ENCODE peak calls at places on chromosomes 13 and 19, in four cellular contexts. T, G, S and U are unnamed samples.
A peak's percentile ranks its signal among the peaks of the same experiment; 100 is the strongest.

GRCh38 chr13:112441779-112442310 is 65.7 kb downstream of the SPACA7 start:
- DNase-seq in S (no peak), T (no peak), G (no peak), U (no peak)

GRCh38 chr19:16587031-16588023 is 15.1 kb upstream of the SLC35E1 start:
- DNase-seq in T (no peak), G (no peak), S (no peak), U (peak; percentile 67)

GRCh38 chr13:113998781-113999617 is 25.1 kb upstream of the C13orf46 start:
- DNase-seq in S (no peak), T (no peak), G (no peak), U (no peak)

GRCh38 chr13:106561551-106562170 is 6.3 kb downstream of the ARGLU1 start:
- DNase-seq in T (no peak), G (no peak), S (no peak), U (peak; percentile 53)

GRCh38 chr13:74715718-74716117 is 581.5 kb upstream of the KLF12 start:
- DNase-seq in T (no peak), G (no peak), S (no peak), U (no peak)

GRCh38 chr13:25493930-25494707 is 122.3 kb downstream of the ATP8A2 start:
- DNase-seq in T (no peak), G (no peak), S (no peak), U (no peak)

GRCh38 chr19:32407004-32407992 is 1.7 kb downstream of the DPY19L3 start:
- DNase-seq in S (peak; percentile 16), G (peak; percentile 56), T (no peak), U (peak; percentile 37)

GRCh38 chr19:15595069-15595468 is 19.9 kb upstream of the CYP4F8 start:
- DNase-seq in G (no peak), T (no peak), S (no peak), U (no peak)

GRCh38 chr13:45933203-45934014 is 81.9 kb upstream of the SIAH3 start:
- DNase-seq in G (no peak), T (no peak), S (no peak), U (no peak)

GRCh38 chr19:30645946-30646577 is 273.9 kb downstream of the ZNF536 start:
- DNase-seq in S (no peak), G (no peak), T (no peak), U (no peak)

GRCh38 chr13:109235901-109236300 is 550.5 kb downstream of the IRS2 start:
- DNase-seq in T (no peak), G (no peak), S (no peak), U (no peak)

GRCh38 chr19:14118165-14119051 is 846 bp upstream of the PRKACA start:
- DNase-seq in G (no peak), T (no peak), S (peak; percentile 71), U (peak; percentile 75)

GRCh38 chr19:10292206-10292788 is 2.5 kb downstream of the ICAM5 start:
- DNase-seq in S (peak; percentile 27), G (peak; percentile 86), T (peak; percentile 72), U (peak; percentile 78)

GRCh38 chr13:36421447-36421846 is 10.8 kb upstream of the CCNA1 start:
- DNase-seq in G (no peak), T (no peak), S (no peak), U (no peak)

GRCh38 chr13:33611016-33611805 is 206.7 kb upstream of the RFC3 start:
- DNase-seq in S (peak; percentile 83), G (no peak), T (no peak), U (peak; percentile 64)

GRCh38 chr19:43476606-43477005 is 11.2 kb upstream of the LYPD3 start:
- DNase-seq in T (no peak), S (no peak), G (no peak), U (peak; percentile 94)

GRCh38 chr13:111654531-111654930 is 334.1 kb downstream of the TEX29 start:
- DNase-seq in S (no peak), T (no peak), G (no peak), U (no peak)

GRCh38 chr19:38298841-38299680 is 5.0 kb upstream of the C19orf33 start:
- DNase-seq in S (no peak), G (no peak), T (no peak), U (peak; percentile 64)

GRCh38 chr19:3457531-3458228 is 22.6 kb downstream of the SMIM24 start:
- DNase-seq in S (no peak), T (peak; percentile 83), G (no peak), U (no peak)

GRCh38 chr19:17997969-17998826 is 9.8 kb upstream of the ARRDC2 start:
- DNase-seq in T (peak; percentile 86), G (peak; percentile 69), S (peak; percentile 32), U (peak; percentile 24)

GRCh38 chr13:93080166-93080565 is 146.4 kb upstream of the GPC6 start:
- DNase-seq in T (no peak), S (no peak), G (no peak), U (no peak)

GRCh38 chr13:80048802-80049201 is 292.1 kb downstream of the SPRY2 start:
- DNase-seq in T (peak; percentile 39), S (no peak), G (peak; percentile 7), U (peak; percentile 98)

GRCh38 chr13:80052286-80052685 is 288.6 kb downstream of the SPRY2 start:
- DNase-seq in S (no peak), T (no peak), G (no peak), U (no peak)

GRCh38 chr13:80048030-80048429 is 292.9 kb downstream of the SPRY2 start:
- DNase-seq in G (no peak), S (no peak), T (no peak), U (no peak)

GRCh38 chr13:80050252-80050651 is 290.7 kb downstream of the SPRY2 start:
- DNase-seq in S (no peak), T (no peak), G (no peak), U (peak; percentile 16)

DNA sequence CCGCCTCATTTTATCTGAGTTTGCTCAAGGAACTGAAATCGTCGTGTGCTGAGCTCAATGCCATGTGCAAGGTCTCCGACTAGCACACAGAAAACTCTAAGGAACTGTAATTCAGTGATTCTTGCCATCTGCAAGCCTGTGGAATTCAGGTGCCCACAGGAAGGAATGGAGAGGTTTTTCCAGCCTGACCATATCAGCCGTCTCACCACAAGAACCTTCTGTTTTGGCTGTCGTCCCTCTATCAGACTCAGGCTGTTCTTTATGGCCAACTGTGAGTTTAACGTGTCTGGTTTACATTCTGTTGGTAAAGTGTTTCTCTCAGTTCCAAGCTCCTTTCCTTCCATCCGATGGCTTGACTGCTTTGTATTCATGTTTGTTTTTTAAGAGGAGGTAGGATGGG is 293.5 kb downstream of the SPRY2 start:
- DNase-seq in T (no peak), S (no peak), G (no peak), U (peak; percentile 69)
- TF ChIP-seq MAZ in T (no peak), S (no peak), G (no peak), U (no peak)

GRCh38 chr19:45554481-45554880 is 30.1 kb downstream of the OPA3 start:
- DNase-seq in S (no peak), T (no peak), G (no peak), U (no peak)
- TF ChIP-seq MAZ in S (no peak), T (no peak), G (no peak), U (no peak)

GRCh38 chr19:48110350-48110966 is at the start of gene PLA2G4C:
- DNase-seq in T (peak; percentile 94), S (peak; percentile 72), G (peak; percentile 92), U (peak; percentile 95)
- TF ChIP-seq MAZ in T (no peak), S (peak; percentile 21), G (no peak), U (no peak)

GRCh38 chr13:44046428-44046827 is 166.7 kb downstream of the LACC1 start:
- DNase-seq in S (no peak), T (no peak), G (no peak), U (no peak)
- TF ChIP-seq MAZ in S (no peak), T (no peak), G (no peak), U (no peak)

GRCh38 chr13:68056816-68057710 is 826.9 kb upstream of the PCDH9 start:
- DNase-seq in T (peak; percentile 84), S (peak; percentile 45), G (no peak), U (peak; percentile 1)
- TF ChIP-seq MAZ in T (no peak), S (no peak), G (no peak), U (no peak)

DNA sequence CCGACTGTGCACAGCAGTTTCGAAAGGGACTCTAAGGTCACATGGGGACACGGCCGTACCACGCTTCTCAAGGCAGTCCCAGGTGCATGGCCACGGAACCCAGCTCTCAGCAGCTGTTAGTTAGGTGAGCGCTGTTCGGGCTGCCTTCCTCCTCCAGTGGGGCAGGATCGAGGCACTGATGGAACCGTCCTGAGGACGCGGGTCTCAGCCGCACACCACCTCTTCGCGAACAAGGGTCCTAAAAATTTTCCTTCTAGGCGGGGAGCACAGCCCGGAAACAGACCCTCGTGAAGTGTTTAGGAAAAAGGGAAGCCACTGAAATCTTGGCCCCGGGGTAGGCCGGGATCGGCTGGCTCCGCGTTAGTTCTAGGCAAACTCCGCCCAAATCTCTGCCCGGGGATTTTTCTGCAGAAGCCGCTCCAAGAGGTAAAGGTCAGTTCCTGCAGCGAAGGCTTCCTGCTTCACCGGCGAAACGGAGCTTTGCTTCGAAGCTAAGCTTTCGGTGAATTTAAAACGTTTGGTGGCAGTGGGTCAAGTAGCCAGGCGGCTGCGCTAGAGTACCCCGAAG is 752 bp downstream of the GJB2 start:
- DNase-seq in G (no peak), T (peak; percentile 16), S (no peak), U (no peak)
- TF ChIP-seq MAZ in G (no peak), T (no peak), S (no peak), U (no peak)

DNA sequence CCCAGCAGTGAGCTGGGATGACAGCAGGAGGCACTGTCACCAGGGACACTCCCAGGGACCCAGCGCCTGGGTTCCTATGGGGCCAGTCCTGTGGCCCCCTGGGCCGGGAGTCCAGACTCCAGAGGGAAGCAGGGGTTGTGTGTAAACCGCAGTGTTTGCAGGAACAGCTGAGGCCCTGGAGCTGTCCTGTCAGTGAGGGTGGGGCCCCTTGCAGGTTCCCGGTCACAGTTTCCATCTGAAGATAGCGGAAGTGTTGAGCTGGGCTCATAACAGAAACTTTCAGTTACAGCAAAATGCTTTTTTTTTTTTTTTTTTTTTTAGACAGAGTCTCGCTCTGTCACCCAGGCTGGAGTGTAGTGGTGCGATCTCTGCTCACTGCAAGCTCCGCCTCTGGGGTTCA is 17.7 kb upstream of the CSNK1G2 start:
- DNase-seq in T (no peak), S (no peak), G (no peak), U (no peak)
- TF ChIP-seq MAZ in T (no peak), S (no peak), G (no peak), U (no peak)